ENCODE peak calls at places on chromosomes 1 and 21, in four cellular contexts. D is Calu3, I is adrenal gland, P is astrocyte of the spinal cord. S is an unnamed sample.

GRCh38 chr1:199859525-199859924 is 168.0 kb upstream of the NR5A2 start:
- DNase-seq in D (no peak), P (peak; percentile 55), I (no peak), S (peak; percentile 85)

GRCh38 chr21:21897275-21897883 is 899.2 kb downstream of the NCAM2 start:
- DNase-seq in P (peak; percentile 17), I (no peak), D (no peak), S (peak; percentile 4)

GRCh38 chr1:175885247-175885646 is 141.9 kb upstream of the TNR start:
- DNase-seq in I (no peak), P (peak; percentile 3), D (no peak), S (peak; percentile 6)

GRCh38 chr1:102262994-102263393 is 266.3 kb upstream of the OLFM3 start:
- DNase-seq in D (no peak), P (no peak), I (no peak), S (no peak)

GRCh38 chr1:19799233-19799876 is 361 bp downstream of the TMCO4 start:
- DNase-seq in I (peak; percentile 51), D (peak; percentile 68), P (peak; percentile 28), S (peak; percentile 35)

GRCh38 chr1:223143760-223144248 is 756 bp upstream of the TLR5 start:
- DNase-seq in I (no peak), P (no peak), D (peak; percentile 77), S (no peak)

GRCh38 chr1:7045897-7046296 is 260.6 kb downstream of the CAMTA1 start:
- DNase-seq in P (no peak), I (no peak), D (no peak), S (no peak)

GRCh38 chr1:34816778-34817177 is 24.0 kb downstream of the GJA4 start:
- DNase-seq in D (no peak), I (no peak), P (no peak), S (no peak)

GRCh38 chr1:206497774-206498173 is 9.6 kb upstream of the RASSF5 start:
- DNase-seq in I (no peak), P (no peak), D (no peak), S (no peak)

GRCh38 chr1:89279011-89279466 is 6.4 kb upstream of the GBP5 start:
- DNase-seq in I (no peak), D (no peak), P (no peak), S (no peak)

GRCh38 chr1:244901400-244901799 is 37.1 kb upstream of the HNRNPU start:
- DNase-seq in I (no peak), D (no peak), P (no peak), S (no peak)

GRCh38 chr1:206801467-206801866 is 29.2 kb upstream of the IL10 start:
- DNase-seq in P (no peak), I (no peak), D (no peak), S (no peak)

GRCh38 chr1:176854725-176855433 is 309.6 kb downstream of the ASTN1 start:
- DNase-seq in D (no peak), I (no peak), P (no peak), S (no peak)

GRCh38 chr1:156886583-156887302 is 6.8 kb upstream of the PEAR1 start:
- DNase-seq in D (no peak), I (no peak), P (no peak), S (no peak)

GRCh38 chr1:18703041-18703621 is 72.5 kb downstream of the PAX7 start:
- DNase-seq in D (no peak), P (no peak), I (no peak), S (no peak)

GRCh38 chr1:14182801-14183200 is 415.7 kb upstream of the KAZN start:
- DNase-seq in D (no peak), P (no peak), I (no peak), S (no peak)

GRCh38 chr1:115302390-115302961 is 35.6 kb downstream of the NGF start:
- DNase-seq in P (peak; percentile 82), I (no peak), D (no peak), S (peak; percentile 94)

GRCh38 chr1:151443846-151444790 is 15.2 kb downstream of the POGZ start:
- DNase-seq in P (peak; percentile 84), I (peak; percentile 64), D (peak; percentile 76), S (peak; percentile 77)

GRCh38 chr21:14766241-14766640 is 220.1 kb upstream of the SAMSN1 start:
- DNase-seq in I (no peak), P (no peak), D (no peak), S (no peak)

GRCh38 chr1:21280011-21280471 is 10.2 kb downstream of the ECE1 start:
- DNase-seq in D (no peak), P (no peak), I (no peak), S (peak; percentile 67)

GRCh38 chr1:81029266-81029665 is 771.5 kb upstream of the ADGRL2 start:
- DNase-seq in I (no peak), D (no peak), P (no peak), S (peak; percentile 15)

GRCh38 chr21:17585875-17586450 is 26.7 kb downstream of the BTG3 start:
- DNase-seq in I (peak; percentile 27), D (peak; percentile 22), P (peak; percentile 67), S (peak; percentile 66)

GRCh38 chr1:46553506-46553905 is 2.1 kb upstream of the KNCN start:
- DNase-seq in I (no peak), D (no peak), P (no peak), S (no peak)

GRCh38 chr1:221430133-221430960 is 311.5 kb downstream of the DUSP10 start:
- DNase-seq in I (no peak), P (no peak), D (no peak), S (no peak)

GRCh38 chr21:46144464-46145070 is 10.8 kb downstream of the FTCD start:
- DNase-seq in I (no peak), D (no peak), P (no peak), S (no peak)

GRCh38 chr1:236168716-236169429 is 26.5 kb downstream of the GPR137B start:
- DNase-seq in P (peak; percentile 29), D (peak; percentile 79), I (no peak), S (peak; percentile 89)

GRCh38 chr1:23101891-23102688 is 66.6 kb downstream of the LUZP1 start:
- DNase-seq in D (no peak), I (no peak), P (no peak), S (peak; percentile 65)

GRCh38 chr1:85611856-85612255 is 31.3 kb downstream of the CCN1 start:
- DNase-seq in P (peak; percentile 99), I (no peak), D (peak; percentile 88), S (peak; percentile 99)

GRCh38 chr1:113804421-113805255 is 7.6 kb downstream of the RSBN1 start:
- DNase-seq in D (no peak), P (peak; percentile 65), I (no peak), S (peak; percentile 80)

GRCh38 chr1:155651861-155652661 is 36.5 kb downstream of the YY1AP1 start:
- DNase-seq in D (no peak), I (no peak), P (no peak), S (no peak)

GRCh38 chr1:19096036-19096833 is 113.8 kb downstream of the UBR4 start:
- DNase-seq in I (peak; percentile 36), P (no peak), D (peak; percentile 65), S (no peak)

GRCh38 chr21:42075686-42076471 is 4.8 kb downstream of the UMODL1 start:
- DNase-seq in P (no peak), D (no peak), I (no peak), S (no peak)

GRCh38 chr21:42071146-42071737 is at the start of gene UMODL1:
- DNase-seq in D (no peak), P (no peak), I (no peak), S (no peak)

GRCh38 chr21:42068592-42068991 is 2.5 kb upstream of the UMODL1 start:
- DNase-seq in D (no peak), I (no peak), P (no peak), S (no peak)

GRCh38 chr21:42069327-42069726 is 1.8 kb upstream of the UMODL1 start:
- DNase-seq in I (no peak), P (no peak), D (no peak), S (no peak)

DNA sequence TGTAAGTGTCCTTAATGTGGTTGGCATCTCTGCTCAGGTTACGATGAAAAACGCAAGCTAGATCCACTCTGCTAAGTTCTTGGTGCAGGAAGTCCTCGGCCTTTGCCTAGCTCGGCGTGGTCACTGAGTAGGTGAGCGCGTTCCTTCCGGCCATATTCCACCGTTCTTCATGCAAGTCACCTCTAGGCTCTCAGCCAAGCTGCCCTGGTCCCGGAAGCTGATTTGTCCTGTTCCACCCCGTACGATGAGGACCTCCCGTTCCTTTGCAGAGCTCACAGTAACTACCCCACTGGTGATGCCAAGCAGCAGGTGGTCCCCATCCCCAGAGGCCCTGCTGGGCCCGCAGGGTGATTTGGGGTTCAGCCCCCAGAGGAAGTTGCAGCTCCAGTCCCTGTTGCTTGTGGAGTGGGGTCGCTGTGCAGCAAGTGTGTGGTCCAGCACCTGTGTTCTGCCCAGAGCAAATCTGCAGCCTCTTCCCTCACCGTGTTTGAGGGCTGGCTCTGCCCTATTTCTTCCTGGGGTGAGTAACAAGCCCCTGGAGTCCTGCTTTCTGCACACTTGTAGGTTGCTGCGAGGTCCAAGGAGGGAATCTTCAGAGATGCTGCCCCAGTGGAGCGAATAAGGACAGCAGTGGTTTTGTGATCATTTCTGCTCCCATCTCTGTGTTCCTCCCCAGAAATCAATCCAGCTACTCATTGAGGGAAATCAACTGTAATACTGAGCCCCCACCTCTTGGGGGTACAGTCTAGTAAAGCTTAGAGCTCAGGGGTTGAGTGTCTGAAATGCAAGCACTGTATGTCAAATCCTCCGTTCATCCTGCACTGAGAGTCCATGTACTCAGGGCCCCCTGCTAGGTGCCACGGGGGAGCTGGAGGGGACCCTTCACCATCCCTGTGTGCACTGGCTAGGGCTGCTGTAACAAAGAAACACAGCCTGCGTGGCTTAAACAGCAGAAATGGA is 2.3 kb downstream of the UMODL1 start:
- DNase-seq in I (no peak), D (no peak), P (no peak), S (no peak)
- TF ChIP-seq CTCF in I (no peak), D (no peak), P (no peak), S (no peak)

DNA sequence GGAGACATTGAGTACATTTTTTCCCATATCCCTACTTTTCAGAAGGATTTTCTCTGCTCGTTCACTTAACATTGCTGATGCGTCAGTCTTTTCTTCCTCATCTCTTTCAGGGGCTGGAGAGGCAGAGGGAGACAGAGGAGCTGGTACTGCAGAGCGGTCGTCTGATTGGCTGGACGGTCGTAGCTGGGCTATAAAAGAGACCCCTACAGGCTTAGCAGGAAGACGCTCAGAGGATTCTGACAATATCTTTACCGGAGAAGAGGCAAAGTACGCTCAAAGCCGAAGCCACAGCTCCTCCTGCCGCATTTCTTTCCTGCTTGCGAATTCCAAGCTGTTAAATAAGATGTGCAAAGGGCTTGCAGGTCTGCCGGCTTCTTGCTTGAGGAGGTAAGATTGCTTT is at the start of gene RGS4:
- DNase-seq in P (peak; percentile 98), D (peak; percentile 57), I (peak; percentile 32), S (peak; percentile 97)
- TF ChIP-seq CTCF in P (peak; percentile 70), D (peak; percentile 50), I (no peak), S (peak; percentile 70)

GRCh38 chr1:25566730-25567341 is 23.4 kb downstream of the LDLRAP1 start:
- DNase-seq in D (no peak), P (peak; percentile 93), I (no peak), S (peak; percentile 90)
- TF ChIP-seq CTCF in D (no peak), P (peak; percentile 42), I (no peak), S (peak; percentile 15)

DNA sequence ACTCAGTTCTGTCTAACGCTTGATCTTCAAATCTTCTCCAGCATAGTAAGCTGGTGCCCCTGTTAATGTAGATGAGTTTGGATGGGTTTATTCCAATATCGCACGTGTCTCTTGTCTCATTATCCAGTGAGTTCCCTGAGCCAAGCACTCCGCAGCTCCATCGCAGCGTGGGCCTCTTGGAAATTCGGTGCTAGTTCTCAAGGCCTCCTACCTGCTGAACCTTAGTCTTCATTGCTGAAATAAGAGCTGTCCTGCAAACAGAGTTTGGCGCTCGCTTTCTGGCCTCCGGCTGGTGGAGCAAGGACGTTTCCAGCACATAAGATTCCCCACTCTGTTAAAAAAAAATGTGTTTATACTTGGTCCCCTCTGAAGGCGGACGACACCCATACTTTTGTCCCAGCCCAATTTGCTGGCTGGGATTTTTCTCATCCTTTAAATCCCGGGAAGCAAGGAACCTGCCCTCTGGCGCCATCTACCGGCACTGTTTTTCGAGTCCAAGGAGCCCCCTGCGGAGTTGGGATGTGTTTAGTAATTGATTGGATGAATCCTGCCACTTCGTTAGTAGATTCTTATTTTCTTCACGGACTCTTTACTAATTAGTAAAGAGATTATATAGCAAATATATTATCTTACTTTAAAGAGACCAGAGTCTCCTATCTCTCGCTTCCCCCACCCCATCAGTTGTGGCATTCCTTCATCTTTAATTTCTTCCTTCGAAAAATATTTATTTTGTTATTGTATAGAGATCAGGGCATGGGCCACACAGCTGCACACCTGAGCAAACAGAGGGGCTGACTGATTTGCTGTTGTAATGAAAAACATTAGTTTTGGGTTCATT is 14.7 kb downstream of the JUN start:
- DNase-seq in I (peak; percentile 82), D (peak; percentile 81), P (peak; percentile 72), S (peak; percentile 89)
- TF ChIP-seq CTCF in I (peak; percentile 73), D (peak; percentile 71), P (peak; percentile 82), S (peak; percentile 82)